ENCODE peak calls at places on chromosomes 4 and X, in six cellular contexts. Z is keratinocyte, M is IMR-90, B is endothelial cell of umbilical vein, X is heart left ventricle, L is pancreas. H is an unnamed sample. For H3K27me3, the result is how much of the 10 kb centered on the place peaks cover.

GRCh38 chrX:100376581-100376980 is 33.5 kb downstream of the PCDH19 start:
- DNase-seq in Z (no peak), L (no peak), M (peak), B (no peak), X (no peak), H (peak)

GRCh38 chr4:89254847-89255246 is 52.8 kb downstream of the GPRIN3 start:
- DNase-seq in Z (no peak), M (peak), X (no peak), L (no peak), B (peak), H (peak)

GRCh38 chr4:17662694-17663093 is 48.3 kb downstream of the MED28 start:
- DNase-seq in B (no peak), L (no peak), M (peak), Z (no peak), X (no peak), H (peak)

GRCh38 chr4:73776363-73776762 is 36.0 kb downstream of the CXCL8 start:
- DNase-seq in L (no peak), M (peak), X (peak), Z (no peak), B (peak), H (peak)

GRCh38 chr4:183798249-183798920 is 106.7 kb upstream of the STOX2 start:
- DNase-seq in X (no peak), Z (no peak), B (no peak), L (peak), M (no peak), H (peak)

GRCh38 chrX:38004046-38004445 is 2.3 kb upstream of the SYTL5 start:
- DNase-seq in B (no peak), X (no peak), Z (no peak), M (no peak), L (no peak), H (peak)

GRCh38 chrX:49884290-49884862 is 5.1 kb downstream of the USP27X start:
- DNase-seq in B (peak), X (peak), L (peak), M (peak), Z (no peak), H (peak)

GRCh38 chrX:55026143-55026542 is 4.6 kb downstream of the ALAS2 start:
- DNase-seq in Z (no peak), L (no peak), B (no peak), M (peak), X (no peak), H (no peak)

GRCh38 chrX:68703849-68704248 is 56.4 kb downstream of the STARD8 start:
- DNase-seq in B (no peak), X (no peak), L (no peak), M (no peak), Z (no peak), H (no peak)

GRCh38 chr4:98514930-98515809 is 143.2 kb downstream of the TSPAN5 start:
- DNase-seq in L (no peak), Z (no peak), M (peak), X (no peak), B (no peak), H (no peak)

GRCh38 chr4:142940614-142941013 is 94.5 kb upstream of the INPP4B start:
- DNase-seq in M (no peak), X (no peak), L (peak), Z (no peak), B (no peak), H (no peak)

GRCh38 chr4:85393201-85393600 is 81.7 kb upstream of the ARHGAP24 start:
- DNase-seq in L (no peak), M (no peak), X (no peak), Z (no peak), B (no peak), H (no peak)

GRCh38 chrX:10243056-10243455 is 86.3 kb downstream of the CLCN4 start:
- DNase-seq in B (peak), L (no peak), Z (no peak), M (no peak), X (no peak), H (no peak)

GRCh38 chr4:39698424-39699009 is 581 bp downstream of the UBE2K start:
- DNase-seq in M (no peak), L (peak), X (peak), B (peak), Z (no peak), H (peak)

GRCh38 chr4:154485127-154485773 is 6.3 kb downstream of the DCHS2 start:
- DNase-seq in B (no peak), X (no peak), M (no peak), Z (no peak), L (no peak), H (no peak)

GRCh38 chrX:44795945-44796450 is 47.8 kb upstream of the DUSP21 start:
- DNase-seq in M (no peak), X (no peak), Z (no peak), L (no peak), B (no peak), H (peak)

GRCh38 chr4:127484101-127484500 is 148.7 kb upstream of the INTU start:
- DNase-seq in M (no peak), B (no peak), Z (no peak), L (no peak), X (no peak), H (no peak)

GRCh38 chr4:127482049-127482448 is 150.7 kb upstream of the INTU start:
- DNase-seq in M (no peak), B (no peak), L (no peak), Z (no peak), X (no peak), H (no peak)

GRCh38 chr4:127479031-127479622 is 153.6 kb upstream of the INTU start:
- DNase-seq in B (peak), M (peak), X (no peak), Z (no peak), L (no peak), H (peak)
- TF ChIP-seq CTCF in B (peak), M (peak), X (peak), Z (peak), L (peak), H (peak)

DNA sequence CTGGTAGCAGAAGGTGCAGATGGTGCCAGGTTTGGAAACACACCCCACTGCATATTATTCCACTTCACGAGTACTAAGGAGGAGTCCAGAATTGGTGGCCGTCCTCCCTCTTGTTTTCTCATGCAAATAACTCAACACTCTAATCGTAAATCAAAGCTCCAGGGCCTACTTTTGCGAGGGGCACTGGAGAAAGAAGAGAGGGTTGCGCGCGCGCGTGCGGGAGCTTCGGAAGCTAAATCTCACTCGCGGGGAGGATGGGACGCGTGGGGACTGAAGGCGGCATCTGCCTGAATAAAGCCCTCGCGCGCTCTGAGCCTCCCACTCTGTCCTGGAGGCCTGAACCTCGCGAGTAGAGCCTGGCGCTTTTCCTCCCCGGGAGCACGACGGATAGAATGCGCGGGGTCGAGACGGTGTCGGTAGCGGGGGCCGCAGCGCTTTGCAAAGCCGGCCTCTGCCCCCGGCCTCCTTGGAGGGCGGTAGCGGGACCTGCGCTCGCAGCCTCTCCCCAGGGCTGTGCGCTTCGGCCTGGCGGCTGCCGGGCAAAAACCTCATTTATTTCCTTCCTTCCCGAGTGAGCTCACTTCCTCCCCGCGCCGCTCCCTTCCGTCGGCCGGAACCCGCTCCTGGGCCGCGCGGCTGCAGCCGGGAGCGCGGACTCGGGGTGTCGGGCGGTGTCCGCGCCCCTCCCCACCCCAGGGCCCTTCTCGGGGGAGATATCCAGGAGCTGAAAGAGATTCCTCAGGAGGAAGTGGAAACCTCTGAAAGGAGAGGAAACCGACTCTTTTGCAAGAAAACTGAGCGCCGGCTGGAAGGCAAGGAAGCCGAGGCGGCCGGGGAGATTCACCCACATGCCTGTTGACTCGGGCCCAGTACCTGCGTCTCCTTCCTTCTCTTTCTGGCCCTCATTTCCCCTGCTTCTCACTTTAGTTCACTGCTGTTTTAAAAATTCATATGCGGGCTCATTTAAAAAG is 20.7 kb downstream of the HAND2 start:
- DNase-seq in Z (no peak), B (no peak), M (no peak), X (peak), L (no peak), H (no peak)
- H3K27me3 ChIP-seq in Z (half or more), B (half or more), M (half or more), X (under half), L (under half), H (under half)

GRCh38 chr4:3340703-3341088 is 47.9 kb downstream of the RGS12 start:
- DNase-seq in Z (no peak), M (no peak), L (peak), B (no peak), X (no peak), H (peak)
- TF ChIP-seq CTCF in Z (no peak), M (no peak), L (peak), B (no peak), X (no peak), H (peak)

GRCh38 chr4:184824776-184825393 is 883 bp downstream of the ACSL1 start:
- DNase-seq in Z (no peak), B (peak), X (no peak), L (no peak), M (no peak), H (no peak)

GRCh38 chr4:184824081-184824775 is 1.5 kb downstream of the ACSL1 start:
- DNase-seq in Z (no peak), B (peak), X (no peak), M (peak), L (no peak), H (no peak)

GRCh38 chr4:184822356-184822755 is 3.4 kb downstream of the ACSL1 start:
- DNase-seq in M (no peak), L (no peak), Z (no peak), B (no peak), X (no peak), H (no peak)

GRCh38 chr4:184825394-184826314 is at the start of gene ACSL1:
- DNase-seq in Z (no peak), X (peak), L (peak), B (peak), M (peak), H (no peak)

DNA sequence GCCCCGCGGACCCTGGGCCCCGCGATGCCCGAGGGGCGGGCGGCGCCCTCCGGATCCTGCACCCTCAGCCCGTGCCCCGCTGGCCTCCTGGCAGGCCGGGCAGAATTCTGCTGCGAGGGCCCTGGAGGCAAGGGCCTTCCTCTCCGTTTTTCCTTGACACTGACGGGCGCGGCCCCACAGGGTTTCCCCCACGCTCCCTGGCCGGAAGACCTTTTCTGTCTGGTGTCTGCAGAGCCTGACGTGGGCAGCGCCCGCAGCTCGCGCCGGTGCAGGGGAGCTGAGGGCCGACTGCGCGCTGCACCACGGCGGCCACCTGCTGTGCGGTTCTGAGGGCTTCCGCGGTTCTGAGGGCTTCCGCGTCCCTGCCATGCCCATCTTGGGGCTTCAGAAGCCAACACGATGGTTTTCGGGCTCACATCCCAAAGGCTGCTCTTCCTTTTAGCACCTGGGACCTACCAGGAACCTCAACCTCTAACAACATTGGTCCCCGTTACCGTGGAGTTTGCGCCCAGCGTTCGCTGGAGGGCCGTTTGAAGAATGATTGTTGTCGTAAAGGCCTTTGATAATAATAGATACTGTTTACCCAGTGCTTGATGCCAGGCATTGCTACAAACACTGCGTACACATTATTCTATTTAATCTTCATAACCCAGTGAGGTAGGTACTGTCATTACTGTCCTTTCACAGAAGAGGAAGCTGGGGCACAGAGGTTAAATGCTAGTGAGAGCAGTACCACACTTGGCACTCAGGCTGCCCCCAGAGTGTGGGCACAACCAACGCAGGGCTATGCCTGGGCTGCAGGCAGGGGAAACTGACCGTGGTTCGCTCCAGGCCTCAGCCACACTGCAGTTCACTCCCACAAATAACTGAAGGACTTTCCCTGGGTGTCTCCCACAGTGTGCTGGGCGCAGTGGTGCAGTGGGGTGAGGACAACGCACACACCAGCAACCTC is 823 bp upstream of the ACSL1 start:
- DNase-seq in M (peak), X (peak), L (peak), Z (no peak), B (peak), H (no peak)
- H3K27me3 ChIP-seq in M (under half), X (under half), L (under half), Z (under half), B (under half), H (under half)

DNA sequence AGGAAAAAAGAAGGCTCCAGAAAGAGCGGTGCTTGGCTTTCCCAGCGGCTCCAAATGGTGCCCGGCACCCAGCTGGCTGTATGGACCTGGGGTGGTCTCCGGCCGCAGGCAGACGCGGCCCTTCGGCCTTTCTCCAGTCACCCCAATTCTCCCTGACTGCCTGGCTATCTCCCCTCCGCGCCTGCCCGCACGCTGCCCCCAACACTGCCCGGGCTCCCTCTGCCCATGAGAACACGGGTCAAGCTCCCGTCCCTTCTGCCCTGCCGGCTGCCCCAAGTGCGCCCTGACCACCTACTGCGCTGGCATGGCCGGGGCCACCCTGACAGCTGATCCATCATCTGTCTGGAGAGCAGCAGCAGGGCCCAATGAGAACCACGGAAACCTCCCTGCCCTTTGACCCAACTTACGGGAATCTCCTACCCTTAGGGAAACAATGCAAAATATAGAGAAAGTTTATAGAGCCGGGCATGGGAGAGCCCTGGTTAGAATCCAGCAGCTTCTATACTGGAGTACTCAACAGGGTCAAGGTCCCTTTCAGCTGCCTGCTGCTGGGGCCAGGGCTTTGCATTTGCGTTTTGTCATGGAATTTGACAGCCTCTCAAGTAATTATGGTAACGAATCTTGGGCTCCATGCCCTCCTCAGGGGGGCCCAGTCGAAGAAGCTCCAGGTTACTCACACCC is 1.2 kb upstream of the FAM3A start:
- DNase-seq in L (no peak), X (no peak), B (no peak), Z (no peak), M (no peak), H (no peak)
- TF ChIP-seq CTCF in L (no peak), X (no peak), B (no peak), Z (no peak), M (no peak), H (no peak)

GRCh38 chrX:43718081-43718480 is 62.0 kb downstream of the MAOA start:
- DNase-seq in B (no peak), Z (no peak), L (no peak), M (no peak), X (no peak), H (no peak)

GRCh38 chrX:43717161-43717560 is 61.1 kb downstream of the MAOA start:
- DNase-seq in Z (peak), L (no peak), M (no peak), X (no peak), B (no peak), H (peak)

GRCh38 chrX:43718546-43718945 is 62.4 kb downstream of the MAOA start:
- DNase-seq in Z (no peak), L (no peak), B (no peak), M (no peak), X (no peak), H (no peak)

GRCh38 chrX:43716144-43716543 is 60.0 kb downstream of the MAOA start:
- DNase-seq in L (no peak), M (no peak), B (no peak), X (no peak), Z (no peak), H (no peak)

GRCh38 chrX:43716696-43717095 is 60.6 kb downstream of the MAOA start:
- DNase-seq in X (no peak), L (no peak), B (no peak), Z (peak), M (no peak), H (peak)
- H3K27me3 ChIP-seq in X (under half), L (under half), B (under half), Z (under half), M (under half), H (under half)

GRCh38 chr4:138224614-138225013 is 17.5 kb downstream of the SLC7A11 start:
- DNase-seq in Z (no peak), M (no peak), L (no peak), X (no peak), B (no peak), H (no peak)
- TF ChIP-seq CTCF in Z (no peak), M (no peak), L (no peak), X (no peak), B (no peak), H (no peak)

GRCh38 chr4:110615366-110616161 is 7.3 kb downstream of the PITX2 start:
- DNase-seq in B (no peak), L (peak), M (no peak), X (no peak), Z (no peak), H (no peak)

GRCh38 chr4:110616162-110617062 is 6.5 kb downstream of the PITX2 start:
- DNase-seq in M (no peak), B (no peak), X (no peak), Z (no peak), L (no peak), H (no peak)

GRCh38 chr4:110618091-110619000 is 4.5 kb downstream of the PITX2 start:
- DNase-seq in B (no peak), M (no peak), Z (no peak), L (peak), X (no peak), H (no peak)

GRCh38 chr4:110619001-110619350 is 3.9 kb downstream of the PITX2 start:
- DNase-seq in M (no peak), B (no peak), X (no peak), Z (no peak), L (no peak), H (no peak)

DNA sequence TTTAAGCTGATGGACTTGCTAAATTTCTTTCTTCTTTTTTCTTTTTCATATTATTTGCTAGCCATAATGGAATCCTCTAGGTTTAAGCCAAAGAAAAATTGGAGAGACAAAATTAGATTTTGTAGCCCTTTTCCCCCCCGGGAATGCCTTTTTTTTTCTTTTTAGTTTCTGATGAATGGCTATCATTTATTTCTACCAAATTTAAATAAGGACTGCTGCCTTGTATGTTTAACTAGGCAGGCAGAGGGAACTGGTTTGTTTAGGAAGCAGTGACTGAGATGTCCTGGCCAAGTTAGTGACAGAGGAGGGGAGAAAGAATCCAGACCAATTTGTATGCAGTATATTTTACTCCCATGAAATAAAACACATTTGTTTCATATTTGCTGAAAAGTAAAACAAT is 5.8 kb downstream of the PITX2 start:
- DNase-seq in X (no peak), Z (no peak), B (no peak), L (no peak), M (no peak), H (no peak)
- H3K27me3 ChIP-seq in X (half or more), Z (half or more), B (half or more), L (half or more), M (half or more), H (half or more)

GRCh38 chrX:16992411-16992810 is 46.0 kb downstream of the REPS2 start:
- DNase-seq in Z (no peak), M (no peak), X (no peak), B (no peak), L (no peak), H (no peak)
- TF ChIP-seq CTCF in Z (no peak), M (no peak), X (no peak), B (no peak), L (no peak), H (no peak)

GRCh38 chrX:41605144-41605543 is 83.6 kb upstream of the GPR34 start:
- DNase-seq in L (no peak), M (no peak), Z (no peak), X (no peak), B (no peak), H (no peak)
- H3K27me3 ChIP-seq in L (under half), M (under half), Z (under half), X (under half), B (under half), H (under half)

H was measured in bronchial epithelial cell.